ENCODE peak calls at places on chromosomes 6 and 20, in ten cellular contexts. Z is stomach, W is IMR-90, N is Caco-2, S is lower leg skin, I is neural progenitor cell, T is Peyer's patch, Q is fibroblast of lung, U is GM23338, L is kidney epithelial cell. X is an unnamed sample.

GRCh38 chr6:107666084-107666981 is 157.8 kb downstream of the SCML4 start:
- DNase-seq in U (no peak), Q (peak), W (peak), T (no peak), Z (no peak), S (no peak), N (no peak), I (no peak), L (no peak), X (no peak)

GRCh38 chr20:7855545-7855944 is 84.7 kb downstream of the HAO1 start:
- DNase-seq in I (no peak), S (no peak), Q (no peak), T (no peak), N (no peak), L (no peak), W (no peak), Z (no peak), U (no peak), X (no peak)

GRCh38 chr6:150297327-150298028 is 71.3 kb upstream of the IYD start:
- DNase-seq in L (no peak), U (no peak), W (no peak), S (no peak), I (no peak), Q (peak), Z (no peak), N (no peak), T (no peak), X (no peak)

GRCh38 chr20:58723628-58723984 is 31.0 kb downstream of the NPEPL1 start:
- DNase-seq in Z (no peak), T (no peak), W (no peak), I (no peak), U (no peak), N (peak), Q (no peak), S (no peak), L (no peak), X (no peak)

GRCh38 chr6:147738516-147739187 is 230.2 kb downstream of the SAMD5 start:
- DNase-seq in Z (no peak), U (no peak), N (no peak), Q (peak), W (peak), S (no peak), L (peak), I (no peak), T (no peak), X (no peak)

GRCh38 chr6:118650500-118651281 is 700 bp downstream of the CEP85L start:
- DNase-seq in T (peak), S (peak), Q (peak), I (peak), W (peak), L (no peak), N (peak), Z (peak), U (peak), X (peak)

GRCh38 chr20:49814057-49814675 is 1.5 kb downstream of the SLC9A8 start:
- DNase-seq in W (no peak), N (no peak), L (no peak), Q (no peak), S (no peak), U (no peak), I (no peak), Z (no peak), T (no peak), X (no peak)

GRCh38 chr6:145875496-145876244 is 61.1 kb upstream of the FBXO30 start:
- DNase-seq in Z (no peak), T (no peak), U (no peak), I (no peak), W (no peak), Q (no peak), S (no peak), L (no peak), N (no peak), X (no peak)

GRCh38 chr6:15948930-15949900 is 179.7 kb upstream of the MYLIP start:
- DNase-seq in T (no peak), W (no peak), Z (peak), Q (no peak), L (peak), U (peak), S (no peak), N (peak), I (no peak), X (no peak)

GRCh38 chr6:106097368-106098231 is 11.5 kb downstream of the PRDM1 start:
- DNase-seq in Z (no peak), W (peak), L (no peak), S (no peak), N (no peak), I (no peak), Q (peak), T (peak), U (no peak), X (no peak)

GRCh38 chr6:34066772-34067770 is 78.8 kb downstream of the GRM4 start:
- DNase-seq in N (no peak), T (no peak), Q (no peak), I (no peak), Z (no peak), L (no peak), U (no peak), W (no peak), S (no peak), X (no peak)
- TF ChIP-seq CTCF in N (no peak), T (no peak), Q (no peak), I (no peak), Z (no peak), L (no peak), U (no peak), W (no peak), S (no peak), X (no peak)

DNA sequence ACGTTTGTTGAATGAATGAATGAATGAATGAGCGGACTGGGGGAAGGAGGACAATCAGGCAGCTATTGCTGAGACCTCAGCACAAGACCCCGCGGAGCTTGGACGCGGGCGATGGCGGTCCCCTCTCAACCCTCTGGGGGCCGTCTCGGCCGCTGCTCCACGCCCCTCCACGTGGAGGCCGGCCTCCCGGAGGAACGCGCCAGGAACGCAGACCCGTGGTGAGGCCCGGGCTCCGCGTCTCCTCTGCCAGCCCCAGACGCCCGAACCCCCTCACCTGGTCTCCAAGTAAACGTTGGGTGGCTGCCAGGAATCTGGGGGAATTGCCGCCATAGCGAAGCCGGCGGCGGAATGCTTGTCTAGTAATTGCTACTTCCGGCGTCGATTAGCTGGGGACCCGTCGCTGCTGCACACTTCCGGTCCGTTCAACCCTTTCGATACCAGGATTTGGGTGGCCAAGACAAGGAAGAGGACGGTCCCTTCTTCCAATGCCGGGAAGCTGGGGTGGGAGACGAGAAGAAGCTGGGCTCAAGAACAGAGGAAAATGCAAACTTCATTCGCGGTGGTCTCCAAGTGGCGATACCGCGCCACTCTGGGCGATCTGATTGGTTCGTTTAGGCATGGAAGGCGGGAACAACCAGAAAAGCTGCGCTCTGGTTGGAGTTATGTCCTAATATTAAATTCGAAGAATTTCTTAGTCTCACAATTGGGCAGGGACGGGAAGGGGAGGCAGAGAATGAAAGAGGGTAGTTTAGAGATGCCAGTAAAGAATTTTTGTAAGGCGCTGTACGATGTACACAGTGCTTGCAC is at the start of gene PPIL1:
- DNase-seq in S (peak), W (peak), I (peak), T (peak), L (peak), Q (peak), N (peak), U (peak), Z (peak), X (peak)
- TF ChIP-seq CTCF in S (no peak), W (no peak), I (peak), T (peak), L (no peak), Q (no peak), N (peak), U (peak), Z (no peak), X (no peak)

GRCh38 chr6:53064726-53065265 is 408 bp upstream of the FBXO9 start:
- DNase-seq in N (peak), Q (peak), I (peak), T (peak), S (peak), W (peak), L (peak), U (peak), Z (peak), X (peak)
- TF ChIP-seq CTCF in N (peak), Q (no peak), I (no peak), T (no peak), S (no peak), W (peak), L (no peak), U (no peak), Z (no peak), X (no peak)

GRCh38 chr6:30740993-30741784 is 1.3 kb downstream of the FLOT1 start:
- DNase-seq in U (no peak), Q (no peak), L (no peak), S (no peak), T (no peak), I (no peak), Z (no peak), W (peak), N (no peak), X (no peak)

GRCh38 chr6:30741789-30742315 is 635 bp downstream of the FLOT1 start:
- DNase-seq in W (no peak), N (no peak), S (no peak), Q (no peak), U (no peak), L (no peak), T (no peak), Z (no peak), I (no peak), X (no peak)

GRCh38 chr6:30743099-30744053 is 889 bp upstream of the FLOT1 start:
- DNase-seq in W (peak), S (no peak), Q (peak), N (no peak), I (no peak), L (no peak), Z (no peak), U (no peak), T (peak), X (no peak)

GRCh38 chr6:30742316-30743098 is at the start of gene FLOT1:
- DNase-seq in Z (peak), I (peak), Q (peak), L (peak), U (peak), T (peak), S (peak), W (peak), N (peak), X (peak)

DNA sequence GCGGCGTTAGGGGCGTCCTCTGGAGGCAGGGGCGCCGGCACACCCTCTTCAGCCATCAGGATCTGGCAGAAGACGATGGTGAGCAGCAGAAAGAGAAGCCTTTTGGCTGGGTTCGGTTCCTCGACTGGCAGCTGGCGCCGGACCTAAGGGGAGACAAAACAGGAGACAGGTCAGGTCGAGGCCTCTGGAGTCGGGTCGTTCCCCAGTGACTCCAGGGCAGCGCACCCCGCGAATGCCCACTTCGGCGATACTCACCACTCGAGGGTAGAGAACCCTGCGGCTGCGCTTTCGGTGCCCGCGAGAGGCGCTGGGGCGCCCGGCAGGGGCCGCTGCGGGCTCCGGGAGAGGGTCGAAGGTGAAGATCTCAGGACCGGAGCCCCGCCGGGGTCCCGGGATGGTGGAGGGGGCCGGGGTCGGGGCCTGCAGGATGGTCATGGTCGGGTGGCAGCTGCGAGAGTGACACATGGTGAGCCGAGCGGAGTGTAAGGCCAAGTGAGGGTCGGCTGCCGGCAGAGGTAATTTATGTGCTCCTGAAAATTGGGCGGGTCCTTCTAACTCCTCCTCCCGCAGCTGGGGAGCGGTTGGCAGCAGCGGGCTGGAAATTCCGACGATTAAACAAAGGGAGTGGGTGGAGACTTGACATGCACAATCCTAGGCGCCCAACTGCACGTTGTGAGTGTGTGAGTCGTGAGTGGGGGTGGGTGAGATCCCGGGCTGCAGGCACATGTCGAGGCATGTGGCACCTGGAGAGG is at the start of gene IER3:
- DNase-seq in Q (peak), I (peak), L (no peak), T (peak), Z (peak), U (peak), S (peak), N (peak), W (peak), X (peak)
- TF ChIP-seq CTCF in Q (peak), I (peak), L (peak), T (peak), Z (no peak), U (peak), S (no peak), N (peak), W (peak), X (peak)

GRCh38 chr6:125753218-125753936 is 3.9 kb downstream of the HEY2 start:
- DNase-seq in U (peak), T (no peak), Z (no peak), L (no peak), I (peak), Q (peak), W (peak), N (no peak), S (no peak), X (no peak)
- TF ChIP-seq CTCF in U (peak), T (peak), Z (no peak), L (peak), I (peak), Q (peak), W (peak), N (peak), S (no peak), X (no peak)

DNA sequence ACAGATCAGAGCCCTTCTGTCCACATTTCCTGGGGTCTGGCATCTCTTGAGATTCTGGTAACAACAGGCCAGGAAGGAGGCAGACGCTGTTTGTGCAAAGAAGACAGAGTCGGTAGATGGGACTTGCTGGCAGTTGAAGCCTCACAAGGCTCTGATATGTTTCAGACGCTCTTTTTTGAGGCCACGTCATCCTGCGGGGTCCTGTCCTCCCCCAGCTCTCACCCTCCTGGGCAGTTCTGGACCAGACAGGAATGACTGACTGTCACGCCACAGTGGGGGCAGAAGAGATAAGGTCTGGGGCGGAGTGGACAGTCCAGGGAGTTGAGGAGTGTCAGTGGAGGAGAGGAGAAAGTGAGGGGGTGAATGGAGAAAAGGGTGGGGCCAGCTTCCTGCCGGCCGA is 87.1 kb upstream of the SULF2 start:
- DNase-seq in N (no peak), T (no peak), Q (no peak), Z (no peak), L (no peak), I (no peak), W (no peak), U (no peak), S (no peak), X (no peak)
- TF ChIP-seq CTCF in N (no peak), T (no peak), Q (no peak), Z (no peak), L (no peak), I (no peak), W (no peak), U (no peak), S (no peak), X (no peak)

GRCh38 chr6:144052488-144052887 is 42.9 kb downstream of the SF3B5 start:
- DNase-seq in W (no peak), I (no peak), S (no peak), T (no peak), U (no peak), Z (no peak), N (no peak), Q (no peak), L (no peak), X (no peak)

GRCh38 chr6:144047688-144048087 is 39.6 kb upstream of the PLAGL1 start:
- DNase-seq in I (no peak), Q (no peak), L (no peak), W (no peak), S (no peak), T (no peak), U (no peak), N (no peak), Z (no peak), X (no peak)

GRCh38 chr6:144059139-144059538 is 36.2 kb downstream of the SF3B5 start:
- DNase-seq in W (no peak), I (no peak), S (no peak), Z (no peak), T (no peak), L (no peak), N (no peak), Q (no peak), U (no peak), X (no peak)

GRCh38 chr6:144055121-144055931 is 40.0 kb downstream of the SF3B5 start:
- DNase-seq in T (peak), S (no peak), I (no peak), Z (no peak), L (no peak), W (no peak), Q (no peak), N (no peak), U (no peak), X (no peak)

DNA sequence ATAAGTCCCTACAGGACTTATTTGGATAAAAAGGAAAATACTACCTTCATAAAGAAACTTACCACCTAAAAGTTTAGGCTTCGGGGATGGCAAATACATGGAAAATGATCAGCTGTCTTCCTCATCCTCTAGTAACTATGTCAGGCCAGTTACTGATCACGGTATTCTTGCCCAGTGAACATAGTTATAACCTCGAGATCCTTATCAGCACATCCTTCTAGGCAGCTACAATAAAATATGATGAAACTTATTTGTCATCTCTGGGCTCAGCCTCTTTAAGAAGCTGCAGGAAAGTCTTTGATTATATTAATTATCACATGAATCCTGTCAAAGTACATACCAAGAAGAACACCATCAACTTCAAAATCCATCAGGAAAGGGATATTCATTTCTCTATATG is 41.8 kb downstream of the SF3B5 start:
- DNase-seq in I (no peak), Z (no peak), Q (no peak), W (no peak), T (no peak), U (no peak), S (no peak), N (no peak), L (no peak), X (no peak)
- TF ChIP-seq CTCF in I (no peak), Z (no peak), Q (no peak), W (no peak), T (no peak), U (no peak), S (no peak), N (no peak), L (no peak), X (no peak)

DNA sequence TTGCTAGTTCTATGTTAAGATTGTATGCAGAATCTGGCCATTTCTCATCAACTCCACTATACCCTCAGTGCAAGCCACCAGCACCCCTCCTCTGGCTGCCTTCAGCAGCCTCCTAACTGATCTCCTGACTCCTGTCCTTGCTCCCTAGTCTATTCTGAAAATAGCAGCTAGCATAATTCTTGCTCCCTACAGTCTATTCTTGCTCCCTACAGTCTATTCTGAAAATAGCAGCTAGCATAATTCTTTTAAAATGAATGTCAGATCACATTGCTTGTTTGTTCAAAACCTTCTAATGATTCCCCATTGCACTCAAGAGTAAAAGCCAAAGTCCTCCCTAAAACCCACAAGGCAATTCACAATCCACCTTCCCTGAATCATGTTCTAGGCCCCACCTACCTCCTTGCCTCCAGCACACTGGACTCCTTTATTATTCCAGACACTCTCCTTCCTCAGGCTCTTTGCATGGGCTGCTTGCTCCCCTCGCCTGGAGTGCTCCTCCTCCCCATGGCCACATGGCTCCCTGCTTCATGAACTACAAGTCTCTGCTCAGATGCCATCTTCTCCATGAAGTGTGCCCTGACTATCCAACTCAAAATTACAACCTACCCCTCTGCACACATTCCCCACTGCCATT is 164.2 kb upstream of the TNFAIP3 start:
- DNase-seq in T (no peak), I (no peak), S (no peak), U (no peak), Z (no peak), N (no peak), Q (no peak), L (no peak), W (no peak), X (no peak)
- TF ChIP-seq CTCF in T (peak), I (no peak), S (no peak), U (no peak), Z (no peak), N (no peak), Q (no peak), L (no peak), W (no peak), X (no peak)

DNA sequence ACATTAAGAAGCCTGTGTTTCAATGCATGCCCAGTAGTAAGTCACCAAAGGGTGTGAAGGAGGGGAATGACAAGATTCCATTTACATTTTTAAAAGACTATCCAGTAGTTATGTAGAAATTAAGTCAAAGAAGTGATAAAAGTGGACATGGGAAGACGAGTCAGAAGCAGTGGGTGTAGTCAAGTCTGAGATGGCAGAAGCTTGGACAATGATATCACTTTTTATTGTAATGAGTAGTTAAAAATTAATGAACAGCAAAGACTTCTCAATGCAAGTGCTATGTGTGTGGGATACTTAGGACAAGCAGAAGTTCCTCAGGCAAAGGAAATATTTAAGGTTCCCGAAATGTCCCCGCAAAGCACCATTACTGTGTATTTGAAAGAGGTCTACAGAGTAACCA is 156.0 kb downstream of the DST start:
- DNase-seq in U (no peak), Q (no peak), I (no peak), N (no peak), L (no peak), Z (no peak), T (no peak), S (no peak), W (no peak), X (no peak)
- TF ChIP-seq CTCF in U (no peak), Q (no peak), I (no peak), N (no peak), L (no peak), Z (no peak), T (no peak), S (no peak), W (no peak), X (no peak)

X was measured in activated B cell treated with CpG ODN at 0.5 μM for 24 hours.